ENCODE peak calls at places on chromosome 10, in five cellular contexts. D is T-helper 1 cell; U is NCI-H460; R is NCI-H510A; J is stimulated activated CD8-positive, alpha-beta memory T cell treated with anti-CD3 and anti-CD28 coated beads, Interleukin-2, amount 100 ng/mL, for 1 hour. I is an unnamed sample.

GRCh38 chr10:102743078-102743587 is 615 bp upstream of the WBP1L start:
- DNase-seq in U (no peak), J (no peak), D (no peak), R (no peak), I (no peak)

GRCh38 chr10:103273026-103273425 is 3.9 kb upstream of the INA start:
- DNase-seq in U (peak), J (no peak), D (no peak), R (no peak), I (no peak)

GRCh38 chr10:34626158-34626557 is 188.9 kb downstream of the PARD3 start:
- DNase-seq in D (no peak), R (no peak), J (no peak), U (no peak), I (no peak)

GRCh38 chr10:88270871-88271713 is 312.0 kb downstream of the RNLS start:
- DNase-seq in U (no peak), J (no peak), D (peak), R (no peak), I (no peak)

GRCh38 chr10:110576220-110576619 is 8.7 kb downstream of the SMC3 start:
- DNase-seq in J (no peak), U (no peak), D (no peak), R (no peak), I (no peak)

GRCh38 chr10:129323311-129323710 is 143.7 kb upstream of the MGMT start:
- DNase-seq in R (no peak), U (no peak), D (no peak), J (no peak), I (no peak)

GRCh38 chr10:6423004-6423403 is 157.1 kb downstream of the PRKCQ start:
- DNase-seq in D (no peak), J (no peak), R (no peak), U (no peak), I (no peak)

GRCh38 chr10:126479280-126479679 is 91.0 kb upstream of the ADAM12 start:
- DNase-seq in U (no peak), D (no peak), J (no peak), R (no peak), I (no peak)

GRCh38 chr10:102657984-102658724 is 13.9 kb downstream of the TRIM8 start:
- DNase-seq in R (no peak), U (no peak), J (no peak), D (no peak), I (no peak)

GRCh38 chr10:80477813-80478212 is 23.7 kb downstream of the TSPAN14 start:
- DNase-seq in D (no peak), R (no peak), U (no peak), J (no peak), I (no peak)

GRCh38 chr10:19815478-19816419 is 483 bp upstream of the PLXDC2 start:
- DNase-seq in U (no peak), D (no peak), R (peak), J (no peak), I (peak)

GRCh38 chr10:110355922-110356627 is 51.4 kb upstream of the SMNDC1 start:
- DNase-seq in R (no peak), D (peak), J (no peak), U (no peak), I (no peak)